ENCODE peak calls at places on chromosomes 5 and 9, in seven cellular contexts. E, Y, S, U, A, F and M are unnamed samples.

GRCh38 chr5:58787982-58788381 is 205.1 kb downstream of the RAB3C start:
- DNase-seq in Y (peak; percentile 60), E (no peak), A (no peak), F (no peak), S (no peak), U (no peak), M (no peak)

GRCh38 chr9:110619831-110620230 is 40.3 kb upstream of the SVEP1 start:
- DNase-seq in S (no peak), E (no peak), Y (no peak), F (no peak), A (no peak), U (no peak), M (no peak)

GRCh38 chr5:168357881-168358280 is 66.4 kb downstream of the WWC1 start:
- DNase-seq in A (no peak), F (no peak), S (no peak), U (no peak), Y (no peak), E (no peak), M (no peak)

GRCh38 chr5:124906339-124907097 is 160.1 kb upstream of the ZNF608 start:
- DNase-seq in U (peak; percentile 42), F (peak; percentile 38), E (peak; percentile 66), S (no peak), Y (no peak), A (peak; percentile 64), M (no peak)

GRCh38 chr5:53323943-53324642 is 156.3 kb upstream of the FST start:
- DNase-seq in F (no peak), S (no peak), A (no peak), Y (no peak), U (no peak), E (no peak), M (no peak)

GRCh38 chr9:108991479-108991878 is 21.8 kb downstream of the CTNNAL1 start:
- DNase-seq in U (no peak), E (no peak), S (peak; percentile 6), Y (no peak), F (no peak), A (no peak), M (no peak)

GRCh38 chr9:91138760-91139159 is 223.0 kb downstream of the AUH start:
- DNase-seq in S (no peak), Y (no peak), F (no peak), A (no peak), E (no peak), U (no peak), M (no peak)

GRCh38 chr5:37875051-37875787 is 35.4 kb upstream of the GDNF start:
- DNase-seq in E (no peak), U (no peak), A (no peak), S (no peak), F (no peak), Y (no peak), M (no peak)

GRCh38 chr9:111271481-111272080 is 58.4 kb downstream of the OR2K2 start:
- DNase-seq in A (no peak), S (no peak), F (no peak), Y (no peak), E (no peak), U (no peak), M (no peak)

GRCh38 chr9:90698874-90699440 is 56.3 kb upstream of the DIRAS2 start:
- DNase-seq in Y (no peak), S (no peak), F (no peak), E (no peak), A (no peak), U (no peak), M (no peak)

GRCh38 chr5:129345213-129345925 is 114.7 kb upstream of the ADAMTS19 start:
- DNase-seq in S (no peak), A (no peak), E (no peak), U (no peak), Y (no peak), F (no peak), M (no peak)

GRCh38 chr9:81250041-81250440 is 439.3 kb downstream of the TLE1 start:
- DNase-seq in A (no peak), F (no peak), U (no peak), S (no peak), Y (no peak), E (no peak), M (no peak)

GRCh38 chr5:80191991-80192398 is 63.9 kb downstream of the SERINC5 start:
- DNase-seq in F (no peak), E (no peak), A (no peak), U (peak; percentile 54), Y (no peak), S (no peak), M (no peak)

GRCh38 chr9:138073408-138073807 is 195.8 kb downstream of the CACNA1B start:
- DNase-seq in S (no peak), A (no peak), F (no peak), U (no peak), E (no peak), Y (no peak), M (no peak)

GRCh38 chr9:60546406-60546805 is 367.8 kb upstream of the SPATA31A5 start:
- DNase-seq in S (no peak), U (no peak), Y (no peak), E (no peak), F (no peak), A (peak; percentile 49), M (no peak)

GRCh38 chr5:169161022-169161680 is 139.8 kb downstream of the SLIT3 start:
- DNase-seq in F (no peak), U (no peak), Y (no peak), S (peak; percentile 95), A (peak; percentile 71), E (no peak), M (no peak)

GRCh38 chr9:12784461-12785250 is 9.8 kb downstream of the LURAP1L start:
- DNase-seq in S (no peak), E (peak; percentile 50), A (no peak), F (no peak), Y (no peak), U (no peak), M (no peak)

GRCh38 chr5:154788212-154788611 is 33.0 kb downstream of the LARP1 start:
- DNase-seq in S (no peak), E (no peak), A (no peak), Y (no peak), F (no peak), U (no peak), M (no peak)

GRCh38 chr5:107950774-107951173 is 280.0 kb upstream of the EFNA5 start:
- DNase-seq in A (no peak), F (no peak), S (no peak), Y (no peak), U (no peak), E (no peak), M (no peak)

GRCh38 chr5:18745988-18746615 is 1111.8 kb downstream of the TAF11L14 start:
- DNase-seq in A (no peak), E (no peak), F (no peak), S (peak; percentile 35), Y (no peak), U (peak; percentile 76), M (peak; percentile 8)

GRCh38 chr5:179866241-179867078 is 7.8 kb upstream of the MRNIP start:
- DNase-seq in U (peak; percentile 63), Y (no peak), S (no peak), A (no peak), F (peak; percentile 58), E (no peak), M (peak; percentile 71)

GRCh38 chr5:143931986-143932385 is 120.0 kb downstream of the HMHB1 start:
- DNase-seq in F (no peak), U (no peak), Y (no peak), A (no peak), S (no peak), E (no peak), M (no peak)

GRCh38 chr5:134053840-134054338 is 49.1 kb upstream of the VDAC1 start:
- DNase-seq in Y (no peak), F (no peak), E (peak; percentile 47), U (no peak), A (peak; percentile 28), S (no peak), M (no peak)

GRCh38 chr5:139492700-139493192 is 10.2 kb upstream of the STING1 start:
- DNase-seq in U (no peak), F (no peak), E (no peak), Y (no peak), S (no peak), A (no peak), M (no peak)

GRCh38 chr5:111173476-111173875 is 50.7 kb upstream of the CAMK4 start:
- DNase-seq in U (no peak), E (no peak), Y (no peak), F (no peak), A (no peak), S (no peak), M (no peak)

GRCh38 chr5:125408582-125409069 is 662.2 kb upstream of the ZNF608 start:
- DNase-seq in E (peak; percentile 47), F (no peak), Y (no peak), U (no peak), A (no peak), S (peak; percentile 57), M (no peak)

GRCh38 chr9:123687246-123687721 is 242.6 kb downstream of the DENND1A start:
- DNase-seq in Y (no peak), E (no peak), S (no peak), F (no peak), U (no peak), A (no peak), M (no peak)

GRCh38 chr5:143536364-143536763 is 132.9 kb upstream of the NR3C1 start:
- DNase-seq in S (peak; percentile 53), A (peak; percentile 41), F (no peak), U (no peak), E (no peak), Y (no peak), M (no peak)

GRCh38 chr5:110841137-110841536 is 102.3 kb downstream of the SLC25A46 start:
- DNase-seq in A (no peak), E (no peak), U (no peak), S (no peak), Y (no peak), F (no peak), M (no peak)

GRCh38 chr5:133235696-133236426 is 184.0 kb downstream of the HSPA4 start:
- DNase-seq in E (no peak), S (no peak), F (no peak), Y (no peak), U (no peak), A (no peak), M (no peak)

GRCh38 chr9:17222932-17223331 is 88.1 kb downstream of the CNTLN start:
- DNase-seq in F (no peak), E (no peak), Y (no peak), A (no peak), U (no peak), S (no peak), M (no peak)

GRCh38 chr9:115127191-115127817 is 9.3 kb upstream of the TNC start:
- DNase-seq in A (no peak), U (no peak), E (no peak), S (peak; percentile 51), Y (no peak), F (no peak), M (no peak)

GRCh38 chr9:79641055-79641454 is 69.3 kb downstream of the TLE4 start:
- DNase-seq in A (no peak), Y (no peak), F (no peak), S (no peak), U (no peak), E (no peak), M (no peak)

GRCh38 chr5:15300141-15300540 is 199.8 kb upstream of the FBXL7 start:
- DNase-seq in A (no peak), S (no peak), E (no peak), Y (no peak), F (no peak), U (no peak), M (no peak)

GRCh38 chr9:132031869-132032583 is 47.6 kb downstream of the MED27 start:
- DNase-seq in F (no peak), U (no peak), Y (no peak), S (no peak), A (no peak), E (no peak), M (peak; percentile 18)

GRCh38 chr5:109365653-109366052 is 44.1 kb downstream of the PJA2 start:
- DNase-seq in A (no peak), E (no peak), F (no peak), U (no peak), S (no peak), Y (no peak), M (no peak)

GRCh38 chr5:154829589-154830218 is 20.7 kb downstream of the FAXDC2 start:
- DNase-seq in A (no peak), S (no peak), F (no peak), U (no peak), Y (no peak), E (peak; percentile 77), M (no peak)

GRCh38 chr5:1901081-1901480 is 18.4 kb upstream of the IRX4 start:
- DNase-seq in A (peak; percentile 5), S (no peak), F (no peak), U (no peak), E (no peak), Y (no peak), M (no peak)